ENCODE peak calls at places on chromosome X, in six cellular contexts. Q is hepatocyte, C is H9, W is pancreas, D is suprapubic skin, S is heart right ventricle. X is an unnamed sample.

GRCh38 chrX:129877401-129877800 is 28.6 kb upstream of the UTP14A start:
- DNase-seq in C (no peak), S (no peak), Q (no peak), D (no peak), W (no peak), X (no peak)

GRCh38 chrX:19699151-19699550 is 183.8 kb upstream of the MAP3K15 start:
- DNase-seq in Q (no peak), S (no peak), C (no peak), D (no peak), W (no peak), X (no peak)

GRCh38 chrX:48508400-48509244 is at the start of gene PORCN:
- DNase-seq in C (peak; percentile 74), D (peak; percentile 91), W (peak; percentile 82), Q (peak; percentile 82), S (peak; percentile 87), X (peak; percentile 86)

GRCh38 chrX:111353810-111354209 is 58.2 kb downstream of the DCX start:
- DNase-seq in W (no peak), Q (no peak), S (no peak), D (no peak), C (no peak), X (no peak)

GRCh38 chrX:152600853-152601635 is 36.7 kb upstream of the GABRQ start:
- DNase-seq in S (no peak), D (no peak), C (peak; percentile 28), Q (no peak), W (no peak), X (no peak)

GRCh38 chrX:133254666-133255065 is 36.5 kb upstream of the TFDP3 start:
- DNase-seq in C (no peak), D (no peak), W (no peak), Q (no peak), S (no peak), X (no peak)

GRCh38 chrX:151641564-151641963 is 53.7 kb upstream of the PRRG3 start:
- DNase-seq in D (no peak), Q (no peak), S (no peak), C (no peak), W (no peak), X (no peak)

GRCh38 chrX:44459501-44459900 is 83.2 kb downstream of the FUNDC1 start:
- DNase-seq in D (no peak), Q (no peak), W (no peak), S (no peak), C (no peak), X (no peak)

GRCh38 chrX:36534900-36535299 is 473.3 kb upstream of the FAM47C start:
- DNase-seq in Q (no peak), C (peak; percentile 43), S (no peak), D (no peak), W (no peak), X (no peak)

GRCh38 chrX:104502460-104502859 is 63.5 kb upstream of the IL1RAPL2 start:
- DNase-seq in S (no peak), C (no peak), D (no peak), Q (no peak), W (no peak), X (no peak)

GRCh38 chrX:46811101-46811500 is 25.7 kb upstream of the RP2 start:
- DNase-seq in D (no peak), Q (no peak), S (no peak), W (no peak), C (no peak), X (no peak)

GRCh38 chrX:38760883-38761282 is 40.4 kb upstream of the MID1IP1 start:
- DNase-seq in D (no peak), C (no peak), S (no peak), W (no peak), Q (no peak), X (no peak)

GRCh38 chrX:107775000-107775733 is 420 bp downstream of the TSC22D3 start:
- DNase-seq in D (no peak), C (no peak), W (no peak), Q (peak; percentile 26), S (no peak), X (no peak)

GRCh38 chrX:141619336-141619735 is 29.8 kb downstream of the SPANXA2 start:
- DNase-seq in C (no peak), D (no peak), S (no peak), W (no peak), Q (no peak), X (no peak)

DNA sequence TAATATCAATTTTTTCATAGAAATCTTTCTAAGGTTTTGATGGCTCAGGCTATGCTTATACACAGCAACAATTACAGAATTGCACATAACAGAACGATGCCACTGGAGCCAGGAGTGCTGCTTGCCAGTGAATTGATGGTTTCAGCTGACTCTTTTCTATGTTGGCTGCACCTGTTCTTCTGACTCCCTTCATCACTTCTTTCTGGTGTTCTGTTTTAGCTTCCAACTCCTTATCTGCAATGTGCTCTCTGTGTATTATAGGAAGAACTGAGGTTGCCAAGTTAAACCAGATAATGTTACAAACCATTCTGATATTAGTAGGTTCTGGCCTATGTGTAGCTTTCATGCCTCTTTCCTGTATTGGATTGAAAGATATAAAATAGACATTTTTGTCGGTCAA is 11.6 kb upstream of the VEGFD start:
- DNase-seq in W (no peak), C (no peak), D (no peak), S (no peak), Q (no peak), X (no peak)
- H3K9me3 ChIP-seq in W (no peaks in the 10 kb centered on the region), C (no peaks in the 10 kb centered on the region), D (no peaks in the 10 kb centered on the region), S (no peaks in the 10 kb centered on the region), Q (no peaks in the 10 kb centered on the region), X (no peaks in the 10 kb centered on the region)

DNA sequence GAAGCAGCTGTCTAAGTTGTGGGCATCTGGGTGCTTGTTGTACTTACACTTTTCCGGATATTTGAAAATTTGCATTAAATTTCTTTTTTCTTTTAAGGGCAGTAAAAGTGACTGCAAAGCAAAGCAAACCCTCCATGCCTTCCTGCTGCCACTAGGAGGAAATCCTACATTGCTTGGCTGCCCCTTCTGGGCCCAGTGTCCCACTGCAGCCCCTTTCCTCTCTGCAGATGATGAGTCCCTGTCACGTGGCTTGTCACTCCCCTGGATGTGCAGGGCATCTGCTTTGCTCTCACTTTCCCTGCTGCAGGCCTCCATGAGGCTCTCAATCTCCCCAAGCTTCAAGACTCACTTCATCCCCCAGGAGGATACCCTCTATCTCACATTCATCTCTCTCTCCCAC is 12.7 kb downstream of the TSR2 start:
- DNase-seq in D (no peak), S (no peak), Q (peak; percentile 25), W (no peak), C (peak; percentile 65), X (no peak)
- TF ChIP-seq CTCF in D (no peak), S (no peak), Q (peak; percentile 23), W (no peak), C (peak; percentile 65), X (no peak)

GRCh38 chrX:55638933-55639332 is 15.7 kb downstream of the FOXR2 start:
- DNase-seq in S (no peak), W (no peak), Q (no peak), D (no peak), C (no peak), X (no peak)

GRCh38 chrX:55636109-55636508 is 12.9 kb downstream of the FOXR2 start:
- DNase-seq in C (no peak), Q (no peak), D (no peak), S (no peak), W (no peak), X (no peak)

GRCh38 chrX:55640854-55641253 is 17.7 kb downstream of the FOXR2 start:
- DNase-seq in D (no peak), Q (no peak), C (no peak), W (no peak), S (no peak), X (no peak)
- H3K9me3 ChIP-seq in D (no peaks in the 10 kb centered on the region), Q (no peaks in the 10 kb centered on the region), C (peaks cover 68% of the 10 kb centered on the region), W (no peaks in the 10 kb centered on the region), S (no peaks in the 10 kb centered on the region), X (no peaks in the 10 kb centered on the region)

DNA sequence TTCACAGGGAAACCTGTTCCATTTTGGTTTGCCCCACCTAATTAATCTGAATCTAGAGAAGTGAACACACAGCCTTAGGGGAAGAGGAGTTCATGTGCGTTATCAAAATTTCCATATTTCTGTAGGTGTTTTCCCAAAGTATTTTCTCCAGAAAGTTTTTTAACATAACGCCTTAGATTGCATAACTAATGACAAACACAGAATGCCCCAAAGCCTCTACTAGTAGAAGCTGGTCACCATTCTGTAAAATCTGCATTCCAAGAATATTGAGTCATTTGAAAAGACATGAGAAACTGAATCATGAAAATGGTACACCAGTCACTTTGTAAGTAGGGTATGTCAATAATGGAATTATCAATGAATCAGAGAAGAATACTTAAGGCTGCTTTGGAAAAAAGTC is 41.1 kb downstream of the IL13RA2 start:
- DNase-seq in C (no peak), W (no peak), D (no peak), Q (no peak), S (no peak), X (no peak)
- TF ChIP-seq CTCF in C (no peak), W (no peak), D (no peak), Q (no peak), S (no peak), X (no peak)

DNA sequence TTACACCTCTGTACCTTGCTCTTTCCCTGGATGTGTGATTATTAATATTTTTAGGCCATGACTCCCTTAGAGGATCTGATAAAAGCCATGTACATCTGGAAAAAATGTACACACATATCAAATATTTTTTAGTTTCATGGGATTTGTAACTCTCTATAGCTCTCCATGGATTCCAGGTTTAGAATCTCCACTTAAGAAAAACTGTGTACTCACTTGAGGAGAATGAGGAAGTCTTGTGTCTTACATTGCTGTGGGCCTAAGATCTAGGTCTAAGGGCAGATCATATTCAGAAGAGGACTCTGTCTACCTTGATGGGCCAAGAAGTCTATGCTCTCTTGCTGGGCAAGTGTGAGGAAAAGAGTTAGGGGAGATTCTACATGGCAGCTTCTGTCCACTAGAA is 98.0 kb downstream of the RRAGB start:
- DNase-seq in Q (no peak), S (no peak), C (no peak), W (no peak), D (no peak), X (no peak)
- H3K9me3 ChIP-seq in Q (no peaks in the 10 kb centered on the region), S (no peaks in the 10 kb centered on the region), C (peaks cover 48% of the 10 kb centered on the region), W (no peaks in the 10 kb centered on the region), D (no peaks in the 10 kb centered on the region), X (no peaks in the 10 kb centered on the region)